ENCODE peak calls at places on chromosomes 13 and 19, in seven cellular contexts. L, B, C, X, S, E and W are unnamed samples.
A peak's percentile ranks its signal among the peaks of the same experiment; 100 is the strongest.

GRCh38 chr13:45341799-45342584 is 1.0 kb upstream of the TPT1 start:
- DNase-seq in L (peak; percentile 65), B (peak; percentile 26), C (no peak), X (peak; percentile 62), S (peak; percentile 42), E (no peak), W (no peak)

GRCh38 chr13:39047560-39047959 is 9.3 kb downstream of the NHLRC3 start:
- DNase-seq in L (no peak), B (no peak), C (no peak), X (no peak), S (no peak), E (no peak), W (no peak)

GRCh38 chr13:46743191-46743590 is 53.8 kb downstream of the ESD start:
- DNase-seq in L (no peak), B (no peak), C (no peak), X (no peak), S (no peak), E (no peak), W (no peak)

GRCh38 chr19:2089001-2089711 is 7.0 kb downstream of the MOB3A start:
- DNase-seq in L (no peak), B (no peak), C (peak; percentile 92), X (no peak), S (no peak), E (no peak), W (no peak)

GRCh38 chr19:9757544-9758501 is 10.7 kb downstream of the ZNF846 start:
- DNase-seq in L (no peak), B (no peak), C (no peak), X (no peak), S (no peak), E (no peak), W (no peak)

GRCh38 chr19:27744926-27745844 is 1467.8 kb downstream of the UQCRFS1 start:
- DNase-seq in L (no peak), B (no peak), C (no peak), X (no peak), S (no peak), E (peak; percentile 10), W (no peak)

GRCh38 chr13:51645154-51645650 is 60.9 kb downstream of the WDFY2 start:
- DNase-seq in L (no peak), B (peak; percentile 51), C (peak; percentile 70), X (peak; percentile 86), S (no peak), E (no peak), W (peak; percentile 33)

GRCh38 chr13:79108914-79109643 is 297.0 kb downstream of the RBM26 start:
- DNase-seq in L (no peak), B (no peak), C (no peak), X (no peak), S (no peak), E (no peak), W (no peak)

GRCh38 chr19:57267294-57267693 is 13.0 kb upstream of the ZNF460 start:
- DNase-seq in L (no peak), B (no peak), C (no peak), X (no peak), S (no peak), E (no peak), W (no peak)

GRCh38 chr19:7920520-7921301 is 573 bp downstream of the SNAPC2 start:
- DNase-seq in L (peak; percentile 100), B (peak; percentile 99), C (peak; percentile 95), X (peak; percentile 99), S (peak; percentile 100), E (peak; percentile 99), W (peak; percentile 99)

GRCh38 chr13:52695856-52696255 is 43.2 kb downstream of the SUGT1 start:
- DNase-seq in L (no peak), B (peak; percentile 14), C (no peak), X (peak; percentile 65), S (no peak), E (no peak), W (peak; percentile 12)

GRCh38 chr13:39263033-39263432 is 224.8 kb downstream of the NHLRC3 start:
- DNase-seq in L (peak; percentile 13), B (peak; percentile 46), C (peak; percentile 60), X (peak; percentile 27), S (peak; percentile 46), E (no peak), W (peak; percentile 56)

GRCh38 chr19:45730389-45731288 is at the start of gene FBXO46:
- DNase-seq in L (peak; percentile 96), B (peak; percentile 96), C (peak; percentile 96), X (peak; percentile 99), S (peak; percentile 97), E (peak; percentile 93), W (peak; percentile 96)
- TF ChIP-seq CTCF in L (no peak), B (peak; percentile 43), C (no peak), X (peak; percentile 10), S (no peak), E (no peak), W (peak; percentile 31)

DNA sequence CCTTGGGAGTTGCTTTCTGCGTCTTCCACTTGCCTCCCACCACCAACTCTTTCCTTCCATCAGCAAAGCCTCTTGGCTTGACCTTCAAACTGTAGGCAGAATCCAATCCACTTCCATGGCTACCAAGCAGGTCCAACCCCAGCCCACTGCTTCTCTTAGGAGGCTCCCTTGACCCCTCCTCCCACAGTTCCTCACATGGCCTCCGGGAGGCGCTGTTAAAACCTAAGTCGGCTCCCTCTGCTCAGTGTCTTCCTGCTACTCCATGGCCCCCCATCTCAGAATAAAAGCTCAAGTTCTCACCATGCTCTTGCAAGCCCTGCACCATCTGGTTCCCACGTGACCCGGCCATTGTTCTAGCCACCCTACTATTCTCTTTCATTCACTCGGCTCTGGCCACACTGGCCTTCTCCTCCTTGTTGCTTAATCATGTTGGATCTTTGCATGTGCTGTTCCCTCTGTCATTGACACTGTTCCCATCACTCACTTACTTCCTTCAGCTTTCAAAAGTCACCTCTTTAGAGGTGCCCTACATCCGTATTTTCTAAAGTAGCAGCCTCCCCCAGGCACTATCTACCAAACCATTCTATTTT is 7.5 kb downstream of the IZUMO2 start:
- DNase-seq in L (no peak), B (no peak), C (no peak), X (no peak), S (no peak), E (no peak), W (no peak)
- TF ChIP-seq CTCF in L (no peak), B (peak; percentile 27), C (no peak), X (no peak), S (no peak), E (peak; percentile 21), W (no peak)

DNA sequence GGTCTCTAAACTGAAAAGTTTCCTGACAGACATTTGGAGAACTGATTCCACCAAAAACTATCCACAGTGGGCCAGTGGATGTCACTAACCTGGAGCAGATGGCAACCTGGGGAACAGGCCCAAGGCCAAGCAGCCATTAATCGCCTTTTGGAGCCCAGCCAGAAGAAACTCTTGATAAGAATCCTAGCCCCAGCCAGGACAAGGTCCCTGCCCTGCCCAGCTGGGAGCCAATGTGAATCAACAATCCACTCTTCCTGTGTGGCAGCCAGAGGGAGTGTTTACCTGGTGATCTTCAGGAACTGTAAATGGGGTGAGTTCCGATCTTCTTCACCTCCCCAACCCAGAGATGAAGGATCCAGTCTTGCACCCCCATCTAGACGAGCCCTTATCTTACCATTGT is 14.5 kb upstream of the IGSF23 start:
- DNase-seq in L (no peak), B (no peak), C (no peak), X (no peak), S (no peak), E (no peak), W (no peak)
- TF ChIP-seq CTCF in L (no peak), B (no peak), C (no peak), X (no peak), S (no peak), E (no peak), W (no peak)

GRCh38 chr19:3671680-3672574 is 28.3 kb downstream of the PIP5K1C start:
- DNase-seq in L (no peak), B (peak; percentile 66), C (no peak), X (peak; percentile 54), S (peak; percentile 49), E (no peak), W (peak; percentile 74)
- TF ChIP-seq CTCF in L (no peak), B (peak; percentile 30), C (no peak), X (peak; percentile 6), S (no peak), E (no peak), W (no peak)

GRCh38 chr13:50386527-50387123 is 371.4 kb downstream of the KCNRG start:
- DNase-seq in L (no peak), B (no peak), C (no peak), X (peak; percentile 79), S (no peak), E (no peak), W (no peak)

GRCh38 chr13:50384724-50385123 is 369.5 kb downstream of the KCNRG start:
- DNase-seq in L (no peak), B (no peak), C (no peak), X (no peak), S (no peak), E (no peak), W (no peak)

GRCh38 chr13:50388481-50388880 is 373.2 kb downstream of the KCNRG start:
- DNase-seq in L (no peak), B (no peak), C (no peak), X (no peak), S (no peak), E (no peak), W (no peak)

GRCh38 chr13:50389726-50390125 is 374.5 kb downstream of the KCNRG start:
- DNase-seq in L (no peak), B (no peak), C (no peak), X (no peak), S (no peak), E (no peak), W (no peak)

DNA sequence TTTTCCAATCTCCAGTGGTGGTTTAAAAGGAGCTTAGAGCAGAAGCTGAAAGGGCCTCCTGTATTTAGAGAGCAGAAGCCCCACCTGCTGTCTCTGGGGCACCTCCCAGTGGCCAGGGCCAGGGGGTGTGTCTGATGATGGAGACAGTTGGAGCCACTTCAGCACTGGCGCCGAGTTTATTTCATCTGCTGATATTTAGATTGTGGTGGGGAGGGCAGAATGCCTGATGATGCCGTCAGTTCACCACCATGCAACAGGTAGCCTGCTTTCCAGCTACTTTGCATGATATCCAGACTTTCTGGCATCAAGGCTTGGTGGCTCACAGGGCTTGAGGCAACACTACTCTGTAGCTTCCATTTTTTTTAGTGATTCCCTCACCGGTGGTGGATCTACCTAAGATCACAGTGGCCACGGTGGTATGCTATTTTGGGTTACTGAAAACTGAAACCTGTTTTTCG is 371.9 kb downstream of the KCNRG start:
- DNase-seq in L (peak; percentile 61), B (no peak), C (no peak), X (no peak), S (peak; percentile 34), E (no peak), W (peak; percentile 38)
- TF ChIP-seq CTCF in L (no peak), B (peak; percentile 34), C (no peak), X (peak; percentile 38), S (no peak), E (no peak), W (no peak)

DNA sequence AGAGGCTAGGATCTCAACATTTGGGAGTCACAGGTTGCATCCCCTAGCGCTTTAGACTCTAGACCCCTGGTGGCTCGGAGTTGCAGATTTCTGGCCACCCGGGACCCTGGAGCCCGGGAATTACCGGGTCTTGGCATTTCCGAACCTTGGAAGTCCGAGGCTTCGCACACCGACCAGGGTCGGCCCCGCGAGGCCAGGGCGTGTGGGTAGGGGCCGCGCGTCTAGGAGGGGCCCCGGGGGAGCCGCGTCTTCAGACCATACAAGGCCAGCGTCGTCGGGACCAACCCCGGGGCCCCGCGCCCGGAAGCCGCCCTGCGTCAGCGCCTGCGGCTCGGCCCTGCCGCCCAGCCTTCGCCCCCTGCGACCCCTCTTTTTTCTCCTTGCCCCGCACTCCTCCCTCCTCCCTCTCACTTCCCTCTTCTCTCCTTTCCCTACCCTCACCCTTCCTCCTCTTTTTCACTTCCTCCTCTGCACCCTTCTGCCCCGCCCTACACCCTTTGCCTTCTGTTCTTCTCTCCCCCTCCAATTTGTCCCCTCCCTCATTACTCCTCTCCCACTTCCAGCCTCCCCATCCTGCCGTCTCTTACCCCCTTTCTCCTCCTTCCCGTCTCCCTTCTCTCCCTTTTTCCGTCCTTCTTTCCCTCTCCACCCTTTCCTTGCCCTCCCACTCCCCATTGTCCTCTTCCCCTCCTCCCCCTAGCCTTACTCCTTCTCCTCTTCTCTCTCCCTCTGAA is 2.4 kb upstream of the PLEKHG2 start:
- DNase-seq in L (peak; percentile 87), B (peak; percentile 84), C (no peak), X (peak; percentile 82), S (peak; percentile 85), E (no peak), W (peak; percentile 83)
- TF ChIP-seq CTCF in L (no peak), B (no peak), C (no peak), X (no peak), S (peak; percentile 34), E (peak; percentile 10), W (no peak)